ENCODE peak calls at places on chromosomes 12 and 14, in seven cellular contexts. Z is activated CD4-positive, alpha-beta T cell treated with anti-CD3 and anti-CD28 coated beads, Interleukin-2, amount 50 U/mL, for 1 hour; H is IMR-90; P is breast epithelium; N is colonic mucosa; V is A549; S is Peyer's patch. R is an unnamed sample.

GRCh38 chr14:89096946-89097345 is 272.5 kb downstream of the TTC8 start:
- DNase-seq in Z (no peak), H (no peak), P (no peak), N (no peak), V (no peak), S (no peak), R (no peak)

GRCh38 chr14:51087024-51087423 is 7.9 kb downstream of the TRIM9 start:
- DNase-seq in Z (no peak), H (no peak), P (no peak), N (peak), V (peak), S (no peak), R (no peak)

GRCh38 chr14:33728010-33728498 is 222.8 kb downstream of the EGLN3 start:
- DNase-seq in Z (no peak), H (no peak), P (no peak), N (no peak), V (no peak), S (no peak), R (no peak)

GRCh38 chr12:22935501-22935900 is 310.5 kb downstream of the ETNK1 start:
- DNase-seq in Z (no peak), H (no peak), P (no peak), N (no peak), V (no peak), S (no peak), R (no peak)

GRCh38 chr12:76864791-76865400 is 13.9 kb downstream of the CSRP2 start:
- DNase-seq in Z (no peak), H (peak), P (no peak), N (no peak), V (no peak), S (no peak), R (no peak)

GRCh38 chr12:7374423-7375144 is 69.4 kb downstream of the CD163L1 start:
- DNase-seq in Z (no peak), H (peak), P (peak), N (peak), V (peak), S (no peak), R (no peak)

GRCh38 chr12:92424338-92424737 is 278.5 kb upstream of the PLEKHG7 start:
- DNase-seq in Z (no peak), H (peak), P (no peak), N (no peak), V (no peak), S (no peak), R (no peak)

GRCh38 chr14:100841445-100842403 is 15.8 kb downstream of the MEG3 start:
- DNase-seq in Z (no peak), H (no peak), P (no peak), N (no peak), V (no peak), S (peak), R (no peak)

GRCh38 chr14:68510201-68510600 is 282.7 kb downstream of the ZFP36L1 start:
- DNase-seq in Z (no peak), H (peak), P (no peak), N (no peak), V (no peak), S (no peak), R (no peak)

GRCh38 chr12:115810580-115810979 is 466.9 kb downstream of the MED13L start:
- DNase-seq in Z (no peak), H (no peak), P (no peak), N (no peak), V (no peak), S (no peak), R (no peak)

GRCh38 chr12:53492830-53493609 is 6.2 kb downstream of the MAP3K12 start:
- DNase-seq in Z (peak), H (peak), P (peak), N (peak), V (peak), S (peak), R (peak)

GRCh38 chr12:78719721-78720120 is 144.9 kb upstream of the SYT1 start:
- DNase-seq in Z (no peak), H (no peak), P (no peak), N (no peak), V (no peak), S (no peak), R (no peak)

GRCh38 chr14:75409425-75410205 is 18.2 kb upstream of the JDP2 start:
- DNase-seq in Z (no peak), H (no peak), P (no peak), N (no peak), V (no peak), S (no peak), R (no peak)